ENCODE peak calls at places on chromosomes 7 and 10, in five cellular contexts. One of them, this sample, is unnamed. For H3K27me3, the result is how much of the 10 kb centered on the place peaks cover.

GRCh38 chr10:588246-589165 is 101.0 kb downstream of the DIP2C start:
- DNase-seq in lower lobe of right lung: no peak
- DNase-seq in AG04450: no peak
- DNase-seq in iPS DF 6.9: no peak
- DNase-seq in mammary epithelial cell: no peak
- DNase-seq in this sample: no peak

GRCh38 chr7:33547880-33548279 is 357.5 kb upstream of the BMPER start:
- DNase-seq in lower lobe of right lung: no peak
- DNase-seq in AG04450: no peak
- DNase-seq in iPS DF 6.9: no peak
- DNase-seq in mammary epithelial cell: no peak
- DNase-seq in this sample: no peak

GRCh38 chr10:13054844-13055243 is 45.1 kb upstream of the OPTN start:
- DNase-seq in lower lobe of right lung: no peak
- DNase-seq in AG04450: no peak
- DNase-seq in iPS DF 6.9: no peak
- DNase-seq in mammary epithelial cell: no peak
- DNase-seq in this sample: no peak

GRCh38 chr7:155709453-155709852 is 65.0 kb downstream of the RBM33 start:
- DNase-seq in lower lobe of right lung: no peak
- DNase-seq in AG04450: no peak
- DNase-seq in iPS DF 6.9: no peak
- DNase-seq in mammary epithelial cell: no peak
- DNase-seq in this sample: no peak

GRCh38 chr7:107982463-107982862 is 20.5 kb downstream of the LAMB1 start:
- DNase-seq in lower lobe of right lung: no peak
- DNase-seq in AG04450: no peak
- DNase-seq in iPS DF 6.9: no peak
- DNase-seq in mammary epithelial cell: no peak
- DNase-seq in this sample: no peak

GRCh38 chr10:88965016-88965415 is 12.4 kb upstream of the ACTA2 start:
- DNase-seq in lower lobe of right lung: no peak
- DNase-seq in AG04450: no peak
- DNase-seq in iPS DF 6.9: no peak
- DNase-seq in mammary epithelial cell: no peak
- DNase-seq in this sample: no peak

GRCh38 chr10:110211455-110211843 is 4.0 kb downstream of the MXI1 start:
- DNase-seq in lower lobe of right lung: no peak
- DNase-seq in AG04450: no peak
- DNase-seq in iPS DF 6.9: no peak
- DNase-seq in mammary epithelial cell: no peak
- DNase-seq in this sample: no peak

GRCh38 chr7:70152313-70152712 is 554.0 kb downstream of the AUTS2 start:
- DNase-seq in lower lobe of right lung: no peak
- DNase-seq in AG04450: no peak
- DNase-seq in iPS DF 6.9: no peak
- DNase-seq in mammary epithelial cell: no peak
- DNase-seq in this sample: no peak

GRCh38 chr10:50909334-50910014 is 24.0 kb upstream of the A1CF start:
- DNase-seq in lower lobe of right lung: no peak
- DNase-seq in AG04450: no peak
- DNase-seq in iPS DF 6.9: no peak
- DNase-seq in mammary epithelial cell: no peak
- DNase-seq in this sample: no peak

GRCh38 chr7:83749495-83749894 is 100.6 kb upstream of the SEMA3E start:
- DNase-seq in lower lobe of right lung: no peak
- DNase-seq in AG04450: no peak
- DNase-seq in iPS DF 6.9: no peak
- DNase-seq in mammary epithelial cell: no peak
- DNase-seq in this sample: no peak

GRCh38 chr7:6402741-6403140 is 45.0 kb downstream of the DAGLB start:
- DNase-seq in lower lobe of right lung: no peak
- DNase-seq in AG04450: no peak
- DNase-seq in iPS DF 6.9: no peak
- DNase-seq in mammary epithelial cell: no peak
- DNase-seq in this sample: no peak
- H3K4me3 ChIP-seq in lower lobe of right lung: no peak
- H3K4me3 ChIP-seq in AG04450: no peak
- H3K4me3 ChIP-seq in iPS DF 6.9: no peak
- H3K4me3 ChIP-seq in mammary epithelial cell: no peak
- H3K4me3 ChIP-seq in this sample: no peak

GRCh38 chr7:1231214-1232102 is 1.2 kb upstream of the UNCX start:
- DNase-seq in lower lobe of right lung: no peak
- DNase-seq in AG04450: no peak
- DNase-seq in iPS DF 6.9: no peak
- DNase-seq in mammary epithelial cell: no peak
- DNase-seq in this sample: no peak

GRCh38 chr7:1230411-1231213 is 2.1 kb upstream of the UNCX start:
- DNase-seq in lower lobe of right lung: no peak
- DNase-seq in AG04450: no peak
- DNase-seq in iPS DF 6.9: no peak
- DNase-seq in mammary epithelial cell: no peak
- DNase-seq in this sample: no peak

GRCh38 chr7:1229334-1229935 is 3.2 kb upstream of the UNCX start:
- DNase-seq in lower lobe of right lung: no peak
- DNase-seq in AG04450: no peak
- DNase-seq in iPS DF 6.9: no peak
- DNase-seq in mammary epithelial cell: no peak
- DNase-seq in this sample: no peak

GRCh38 chr7:1228535-1229333 is 3.9 kb upstream of the UNCX start:
- DNase-seq in lower lobe of right lung: no peak
- DNase-seq in AG04450: no peak
- DNase-seq in iPS DF 6.9: no peak
- DNase-seq in mammary epithelial cell: no peak
- DNase-seq in this sample: no peak

DNA sequence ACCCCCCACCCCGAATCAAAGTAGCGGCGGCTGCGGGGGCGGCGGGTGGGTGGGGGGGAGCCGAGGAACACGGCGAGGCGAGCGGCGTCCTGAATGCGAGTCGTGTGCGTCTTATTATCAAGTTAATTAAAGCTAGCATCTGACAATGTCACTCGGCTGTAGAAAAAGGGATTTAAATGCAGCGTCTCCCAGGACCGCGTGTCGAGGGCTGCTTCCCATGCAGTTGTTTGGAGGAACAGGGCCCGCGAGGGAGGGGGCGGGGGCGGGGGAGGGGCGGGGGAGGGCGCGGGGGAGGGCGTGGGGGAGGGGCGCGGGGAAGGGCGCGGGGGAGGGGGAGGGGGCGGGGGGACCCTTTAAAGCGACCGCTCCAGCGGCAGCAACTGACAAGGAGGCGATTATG is 2.7 kb upstream of the UNCX start:
- DNase-seq in lower lobe of right lung: no peak
- DNase-seq in AG04450: no peak
- DNase-seq in iPS DF 6.9: no peak
- DNase-seq in mammary epithelial cell: no peak
- DNase-seq in this sample: no peak
- H3K27me3 ChIP-seq in lower lobe of right lung: half or more
- H3K27me3 ChIP-seq in AG04450: half or more
- H3K27me3 ChIP-seq in iPS DF 6.9: half or more
- H3K27me3 ChIP-seq in mammary epithelial cell: half or more
- H3K27me3 ChIP-seq in this sample: under half

DNA sequence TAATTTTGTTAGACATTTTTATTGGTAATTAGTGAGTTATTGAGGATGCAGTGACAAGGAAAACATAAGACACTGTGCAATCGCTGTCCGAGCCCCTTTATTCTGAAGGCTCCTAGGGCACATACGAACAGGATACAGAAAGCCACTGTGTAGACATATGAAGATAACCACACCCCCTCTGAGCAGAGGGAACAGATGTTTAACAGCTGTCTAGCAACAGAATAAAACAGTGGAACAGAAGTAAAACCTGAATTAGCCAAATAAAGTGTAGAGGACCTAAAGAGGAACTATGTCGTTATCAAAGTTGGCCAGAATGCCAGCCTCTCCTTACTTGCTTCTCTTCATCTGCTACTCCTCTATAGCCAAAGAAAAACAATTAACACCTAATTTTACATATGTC is 43.6 kb downstream of the CYTH3 start:
- DNase-seq in lower lobe of right lung: no peak
- DNase-seq in AG04450: no peak
- DNase-seq in iPS DF 6.9: no peak
- DNase-seq in mammary epithelial cell: no peak
- DNase-seq in this sample: no peak
- H3K4me3 ChIP-seq in lower lobe of right lung: peak
- H3K4me3 ChIP-seq in AG04450: peak
- H3K4me3 ChIP-seq in iPS DF 6.9: no peak
- H3K4me3 ChIP-seq in mammary epithelial cell: no peak
- H3K4me3 ChIP-seq in this sample: no peak

DNA sequence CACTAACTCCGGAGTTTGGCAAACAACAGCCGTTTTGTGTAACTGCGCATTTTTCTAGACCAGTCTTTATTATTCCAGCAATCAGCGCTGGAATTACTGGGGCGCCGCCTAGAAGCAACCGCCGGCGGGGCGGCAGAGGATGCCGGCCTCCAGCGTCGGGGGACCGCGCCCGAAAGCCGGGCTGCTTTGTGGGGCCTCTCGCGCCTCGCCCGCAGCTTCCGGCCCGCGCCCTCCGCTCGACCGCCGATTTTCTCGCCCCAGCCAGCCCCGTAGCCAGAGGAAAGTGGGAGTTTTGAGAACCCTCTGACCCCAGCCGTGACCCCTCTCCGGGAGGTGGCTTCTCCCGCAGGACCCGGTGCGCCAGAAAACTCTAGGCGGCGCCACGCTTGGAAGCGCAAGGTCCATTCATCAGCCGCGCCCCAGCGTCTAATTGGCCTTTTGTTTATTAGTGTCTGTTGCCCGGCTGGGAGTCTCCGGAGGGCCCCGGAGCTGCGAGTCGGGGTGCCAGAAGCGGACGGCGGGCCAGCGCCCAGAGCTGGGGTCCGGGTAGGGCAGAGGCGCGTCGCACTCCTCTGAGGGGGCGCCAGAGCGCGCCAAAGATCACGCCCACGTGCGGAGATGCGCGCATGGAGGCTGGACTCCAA is 10.7 kb downstream of the EMX2 start:
- DNase-seq in lower lobe of right lung: no peak
- DNase-seq in AG04450: no peak
- DNase-seq in iPS DF 6.9: no peak
- DNase-seq in mammary epithelial cell: no peak
- DNase-seq in this sample: peak
- H3K27me3 ChIP-seq in lower lobe of right lung: half or more
- H3K27me3 ChIP-seq in AG04450: half or more
- H3K27me3 ChIP-seq in iPS DF 6.9: half or more
- H3K27me3 ChIP-seq in mammary epithelial cell: half or more
- H3K27me3 ChIP-seq in this sample: under half

GRCh38 chr10:92688573-92688926 is 1.2 kb upstream of the HHEX start:
- DNase-seq in lower lobe of right lung: no peak
- DNase-seq in AG04450: no peak
- DNase-seq in iPS DF 6.9: no peak
- DNase-seq in mammary epithelial cell: no peak
- DNase-seq in this sample: no peak
- H3K4me3 ChIP-seq in lower lobe of right lung: peak
- H3K4me3 ChIP-seq in AG04450: peak
- H3K4me3 ChIP-seq in iPS DF 6.9: peak
- H3K4me3 ChIP-seq in mammary epithelial cell: no peak
- H3K4me3 ChIP-seq in this sample: peak

GRCh38 chr10:101067356-101068083 is 5.7 kb downstream of the KAZALD1 start:
- DNase-seq in lower lobe of right lung: peak
- DNase-seq in AG04450: peak
- DNase-seq in iPS DF 6.9: no peak
- DNase-seq in mammary epithelial cell: peak
- DNase-seq in this sample: peak
- H3K27me3 ChIP-seq in lower lobe of right lung: under half
- H3K27me3 ChIP-seq in AG04450: under half
- H3K27me3 ChIP-seq in iPS DF 6.9: under half
- H3K27me3 ChIP-seq in mammary epithelial cell: under half
- H3K27me3 ChIP-seq in this sample: under half

DNA sequence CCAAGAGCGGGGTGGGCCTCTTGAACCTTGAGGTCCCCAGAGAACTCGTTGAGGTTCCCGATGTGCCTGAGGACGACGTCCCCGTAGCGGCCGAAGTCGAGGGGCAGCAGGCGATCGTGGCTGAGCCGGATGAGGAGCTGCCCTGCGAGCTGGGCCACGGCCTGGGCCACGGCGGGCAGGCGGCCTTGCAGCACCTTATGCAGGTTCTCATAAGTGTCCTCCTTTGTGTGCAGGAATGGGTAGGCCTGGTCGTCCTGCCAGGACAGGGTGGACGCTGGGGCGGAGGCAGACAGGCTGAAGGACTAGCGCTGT is 14.2 kb downstream of the TFR2 start:
- DNase-seq in lower lobe of right lung: no peak
- DNase-seq in AG04450: no peak
- DNase-seq in iPS DF 6.9: no peak
- DNase-seq in mammary epithelial cell: no peak
- DNase-seq in this sample: no peak
- H3K4me3 ChIP-seq in lower lobe of right lung: no peak
- H3K4me3 ChIP-seq in AG04450: no peak
- H3K4me3 ChIP-seq in iPS DF 6.9: no peak
- H3K4me3 ChIP-seq in mammary epithelial cell: no peak
- H3K4me3 ChIP-seq in this sample: no peak

GRCh38 chr7:140771826-140772225 is 75.3 kb downstream of the NDUFB2 start:
- DNase-seq in lower lobe of right lung: no peak
- DNase-seq in AG04450: no peak
- DNase-seq in iPS DF 6.9: no peak
- DNase-seq in mammary epithelial cell: no peak
- DNase-seq in this sample: no peak
- H3K27me3 ChIP-seq in lower lobe of right lung: under half
- H3K27me3 ChIP-seq in AG04450: under half
- H3K27me3 ChIP-seq in iPS DF 6.9: under half
- H3K27me3 ChIP-seq in mammary epithelial cell: under half
- H3K27me3 ChIP-seq in this sample: under half

This sample was measured in MG63.